ENCODE peak calls at places on chromosomes 16 and 17, in six cellular contexts. I is endothelial cell of umbilical vein, X is left lung, Q is GM23338, B is heart right ventricle, H is AG04450. J is an unnamed sample.

GRCh38 chr16:77998350-77999023 is 23.9 kb upstream of the CLEC3A start:
- DNase-seq in I (no peak), X (no peak), Q (peak), B (no peak), H (no peak), J (no peak)

GRCh38 chr17:27244481-27245223 is 49.3 kb upstream of the WSB1 start:
- DNase-seq in I (peak), X (peak), Q (peak), B (peak), H (peak), J (peak)

GRCh38 chr16:64421515-64421914 is 700.3 kb downstream of the CDH11 start:
- DNase-seq in I (no peak), X (no peak), Q (no peak), B (no peak), H (no peak), J (no peak)

GRCh38 chr17:8320990-8321389 is 10.9 kb downstream of the ARHGEF15 start:
- DNase-seq in I (no peak), X (no peak), Q (peak), B (no peak), H (no peak), J (no peak)

GRCh38 chr17:68097161-68097805 is 61.7 kb downstream of the KPNA2 start:
- DNase-seq in I (no peak), X (no peak), Q (no peak), B (no peak), H (no peak), J (no peak)

GRCh38 chr16:53664724-53665345 is 38.8 kb downstream of the RPGRIP1L start:
- DNase-seq in I (no peak), X (no peak), Q (no peak), B (no peak), H (peak), J (no peak)

GRCh38 chr17:39754161-39754957 is 16.6 kb downstream of the GRB7 start:
- DNase-seq in I (peak), X (peak), Q (peak), B (peak), H (peak), J (peak)

GRCh38 chr17:40018211-40019121 is 3.2 kb downstream of the CSF3 start:
- DNase-seq in I (no peak), X (peak), Q (peak), B (peak), H (no peak), J (no peak)

GRCh38 chr17:6461792-6462524 is 17.7 kb downstream of the PIMREG start:
- DNase-seq in I (no peak), X (peak), Q (peak), B (no peak), H (no peak), J (no peak)

GRCh38 chr16:985646-986400 is 4.3 kb downstream of the SOX8 start:
- DNase-seq in I (no peak), X (no peak), Q (no peak), B (no peak), H (no peak), J (no peak)

GRCh38 chr16:11392041-11392581 is 46.9 kb downstream of the RMI2 start:
- DNase-seq in I (no peak), X (no peak), Q (no peak), B (no peak), H (no peak), J (no peak)

GRCh38 chr16:22189473-22190168 is 16.5 kb upstream of the EEF2K start:
- DNase-seq in I (peak), X (no peak), Q (peak), B (peak), H (no peak), J (no peak)

GRCh38 chr17:39769974-39770587 is 32.3 kb downstream of the GRB7 start:
- DNase-seq in I (no peak), X (no peak), Q (no peak), B (no peak), H (peak), J (peak)

GRCh38 chr17:80826955-80827645 is 164.5 kb upstream of the CHMP6 start:
- DNase-seq in I (peak), X (peak), Q (no peak), B (no peak), H (peak), J (peak)

GRCh38 chr17:62822080-62822904 is 14.2 kb upstream of the MARCHF10 start:
- DNase-seq in I (peak), X (no peak), Q (no peak), B (no peak), H (no peak), J (no peak)

GRCh38 chr17:76193616-76194015 is 46.7 kb downstream of the RNF157 start:
- DNase-seq in I (no peak), X (no peak), Q (peak), B (no peak), H (no peak), J (no peak)

GRCh38 chr16:24141466-24141865 is 114.7 kb upstream of the CACNG3 start:
- DNase-seq in I (no peak), X (no peak), Q (no peak), B (no peak), H (no peak), J (no peak)

GRCh38 chr16:56269824-56270684 is 78.8 kb downstream of the GNAO1 start:
- DNase-seq in I (no peak), X (no peak), Q (peak), B (peak), H (peak), J (no peak)

GRCh38 chr16:48295493-48296281 is 48.3 kb upstream of the ABCC11 start:
- DNase-seq in I (no peak), X (no peak), Q (no peak), B (no peak), H (no peak), J (peak)

GRCh38 chr17:1055751-1056645 is 59.1 kb downstream of the TIMM22 start:
- DNase-seq in I (peak), X (peak), Q (peak), B (peak), H (peak), J (peak)

GRCh38 chr16:79156761-79157160 is 443.8 kb downstream of the MAF start:
- DNase-seq in I (no peak), X (no peak), Q (no peak), B (no peak), H (no peak), J (no peak)

GRCh38 chr17:69466905-69467630 is 52.6 kb downstream of the MAP2K6 start:
- DNase-seq in I (peak), X (no peak), Q (peak), B (no peak), H (no peak), J (no peak)

DNA sequence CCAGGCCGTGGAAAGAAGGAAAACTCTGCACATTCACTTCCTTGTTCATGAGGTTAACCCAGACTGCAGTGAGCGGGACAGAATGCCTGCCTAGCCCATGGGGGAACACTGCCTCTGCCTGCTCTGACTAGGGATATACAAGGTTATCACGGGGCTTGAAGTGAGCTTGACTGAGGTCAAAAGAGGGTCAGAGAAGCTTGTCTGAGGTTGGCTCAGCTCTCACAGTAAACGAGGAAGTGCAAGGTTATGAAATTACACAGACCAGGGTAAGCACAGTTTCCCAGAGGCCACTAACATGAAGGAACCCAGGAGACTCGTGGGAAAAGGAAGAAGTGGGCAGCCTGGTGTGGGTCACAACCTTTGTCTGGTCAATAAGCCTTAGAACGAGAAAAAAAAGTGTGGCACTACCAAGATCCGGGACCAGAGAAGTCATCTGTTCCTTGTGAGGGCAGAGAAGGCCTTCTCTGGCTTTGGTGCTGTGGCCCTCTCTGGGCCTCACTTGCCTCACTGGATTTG is 28.8 kb downstream of the HIC1 start:
- DNase-seq in I (peak), X (no peak), Q (no peak), B (no peak), H (no peak), J (no peak)
- TF ChIP-seq CTCF in I (no peak), X (no peak), Q (no peak), B (peak), H (no peak), J (no peak)

GRCh38 chr17:2263183-2263954 is 40.2 kb downstream of the SMG6 start:
- DNase-seq in I (no peak), X (no peak), Q (no peak), B (no peak), H (no peak), J (no peak)

GRCh38 chr17:2264023-2264860 is 39.3 kb downstream of the SMG6 start:
- DNase-seq in I (peak), X (no peak), Q (no peak), B (no peak), H (no peak), J (no peak)

GRCh38 chr17:2262146-2262587 is 41.4 kb downstream of the SMG6 start:
- DNase-seq in I (no peak), X (no peak), Q (no peak), B (no peak), H (peak), J (peak)

DNA sequence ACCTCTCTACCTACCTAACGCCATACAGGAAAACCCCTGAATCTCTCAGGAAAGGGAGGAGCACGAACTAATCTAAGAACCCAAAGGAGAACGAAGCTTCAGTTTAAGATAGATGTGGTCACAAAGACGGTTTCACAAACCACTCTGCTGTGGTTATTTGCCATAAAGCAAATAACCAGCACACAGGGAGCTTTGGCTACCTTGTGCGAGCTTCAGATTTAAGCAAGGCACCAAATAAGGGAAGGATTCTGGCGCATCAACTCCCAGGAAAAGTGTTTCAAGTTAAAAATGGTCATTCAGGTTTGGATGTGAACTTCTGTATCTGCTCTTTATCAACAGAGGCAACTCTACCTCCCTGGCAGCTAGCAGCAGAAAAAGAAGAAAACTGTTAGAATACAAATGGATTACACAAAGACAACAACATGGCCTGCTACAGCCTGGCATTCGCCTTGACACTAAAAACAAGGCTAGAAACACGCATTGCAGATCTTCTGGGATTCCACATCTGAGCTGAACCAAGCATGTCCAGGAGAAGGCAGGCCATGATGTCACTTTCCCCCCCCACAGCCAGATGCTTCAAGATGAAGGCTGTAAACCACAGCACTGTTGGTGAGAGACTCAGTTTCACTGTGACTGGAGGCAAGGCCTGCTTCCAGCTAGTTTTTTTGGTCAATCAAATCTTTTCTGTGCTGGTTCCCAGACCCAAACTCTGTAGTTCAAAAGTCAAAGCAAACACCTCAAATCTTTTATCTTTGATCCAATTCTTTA is 43.6 kb downstream of the SMG6 start:
- DNase-seq in I (no peak), X (no peak), Q (no peak), B (no peak), H (no peak), J (no peak)
- H3K27ac ChIP-seq in I (no peak), X (no peak), Q (peak), B (no peak), H (no peak), J (no peak)

DNA sequence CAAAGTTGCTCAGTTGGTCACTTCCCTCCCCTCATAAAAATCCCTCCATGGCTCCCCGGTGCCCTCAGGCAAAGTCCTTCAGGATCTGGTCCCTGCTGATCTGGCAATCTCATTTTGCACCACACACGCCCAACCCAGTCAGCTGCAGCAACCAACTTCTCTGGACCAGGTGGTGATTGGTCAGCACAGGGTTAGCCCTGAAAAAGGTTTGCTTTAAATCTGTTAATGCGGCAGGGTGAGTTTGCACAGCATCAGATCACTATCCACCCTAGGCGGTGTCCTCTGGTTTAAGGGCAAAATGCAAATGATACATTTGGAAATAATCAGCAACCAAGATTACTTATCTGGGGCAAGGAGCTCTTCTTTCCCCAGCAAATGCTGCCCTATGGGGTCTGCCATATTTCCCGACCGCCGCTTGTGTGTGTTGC is 42.9 kb upstream of the TNRC6C start:
- DNase-seq in I (no peak), X (no peak), Q (no peak), B (no peak), H (no peak), J (no peak)
- TF ChIP-seq CTCF in I (no peak), X (no peak), Q (no peak), B (no peak), H (no peak), J (no peak)

DNA sequence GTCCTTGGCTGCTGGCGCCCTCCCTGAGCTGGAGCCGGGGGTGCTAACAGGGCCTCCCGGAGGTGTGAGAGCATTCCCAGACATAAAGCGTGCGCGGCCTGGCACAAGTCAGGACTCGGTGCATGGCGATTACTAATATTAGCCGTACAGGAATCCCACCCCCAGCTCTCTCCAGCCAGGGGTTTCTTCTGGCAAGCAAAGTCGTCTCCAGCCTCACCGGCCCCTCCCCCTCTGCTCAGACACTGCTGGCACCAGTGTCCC is 5.0 kb downstream of the CASKIN1 start:
- DNase-seq in I (no peak), X (no peak), Q (no peak), B (no peak), H (no peak), J (no peak)
- H3K27ac ChIP-seq in I (no peak), X (no peak), Q (no peak), B (no peak), H (no peak), J (peak)

DNA sequence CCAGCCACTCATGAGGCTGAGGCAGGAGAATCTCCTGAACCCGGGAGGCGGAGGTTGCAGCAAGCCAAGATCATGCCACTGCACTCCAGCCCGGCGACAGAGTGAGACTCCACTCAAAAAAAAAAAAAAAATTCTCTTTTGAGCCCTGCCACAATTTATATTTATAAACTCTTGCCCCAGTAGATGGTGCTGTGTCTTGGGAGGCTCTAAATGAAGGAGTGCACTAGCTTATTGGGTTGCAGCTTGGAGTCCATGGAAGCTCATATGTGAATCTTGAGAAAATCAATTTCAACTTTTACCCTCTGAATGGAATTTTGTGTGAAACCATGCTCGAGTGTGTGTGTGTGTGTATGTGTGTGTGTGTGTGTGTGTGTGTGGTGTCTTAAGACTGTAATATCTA is 420.1 kb downstream of the HS3ST4 start:
- DNase-seq in I (no peak), X (no peak), Q (peak), B (no peak), H (no peak), J (no peak)
- TF ChIP-seq CTCF in I (no peak), X (no peak), Q (peak), B (no peak), H (no peak), J (no peak)

J was measured in RWPE1.